ENCODE peak calls at places on chromosomes 16 and 17, in seven cellular contexts. One of them, this sample, is unnamed. For H3K4me1, the result is how much of the 10 kb centered on the place peaks cover.

GRCh38 chr17:77734371-77735050 is 224.0 kb upstream of the TNRC6C start:
- DNase-seq in esophagus squamous epithelium: no peak
- DNase-seq in iPS DF 6.9: no peak
- DNase-seq in psoas muscle: peak
- DNase-seq in CD8-positive, alpha-beta memory T cell: no peak
- DNase-seq in right cardiac atrium: peak
- DNase-seq in neuronal stem cell: no peak
- DNase-seq in this sample: no peak

GRCh38 chr17:10198509-10199249 is at the start of gene GAS7:
- DNase-seq in esophagus squamous epithelium: no peak
- DNase-seq in iPS DF 6.9: no peak
- DNase-seq in psoas muscle: peak
- DNase-seq in CD8-positive, alpha-beta memory T cell: peak
- DNase-seq in right cardiac atrium: peak
- DNase-seq in neuronal stem cell: peak
- DNase-seq in this sample: no peak

GRCh38 chr16:6428861-6429260 is 903.8 kb upstream of the RBFOX1 start:
- DNase-seq in esophagus squamous epithelium: no peak
- DNase-seq in iPS DF 6.9: no peak
- DNase-seq in psoas muscle: no peak
- DNase-seq in CD8-positive, alpha-beta memory T cell: no peak
- DNase-seq in right cardiac atrium: no peak
- DNase-seq in neuronal stem cell: no peak
- DNase-seq in this sample: no peak

GRCh38 chr17:81251943-81252301 is 12.8 kb downstream of the NDUFAF8 start:
- DNase-seq in esophagus squamous epithelium: no peak
- DNase-seq in iPS DF 6.9: no peak
- DNase-seq in psoas muscle: no peak
- DNase-seq in CD8-positive, alpha-beta memory T cell: peak
- DNase-seq in right cardiac atrium: peak
- DNase-seq in neuronal stem cell: no peak
- DNase-seq in this sample: no peak

GRCh38 chr16:16025214-16025968 is 76.0 kb downstream of the ABCC1 start:
- DNase-seq in esophagus squamous epithelium: no peak
- DNase-seq in iPS DF 6.9: no peak
- DNase-seq in psoas muscle: no peak
- DNase-seq in CD8-positive, alpha-beta memory T cell: peak
- DNase-seq in right cardiac atrium: peak
- DNase-seq in neuronal stem cell: no peak
- DNase-seq in this sample: no peak

GRCh38 chr17:36856169-36856568 is 81.1 kb upstream of the LHX1 start:
- DNase-seq in esophagus squamous epithelium: no peak
- DNase-seq in iPS DF 6.9: no peak
- DNase-seq in psoas muscle: no peak
- DNase-seq in CD8-positive, alpha-beta memory T cell: no peak
- DNase-seq in right cardiac atrium: no peak
- DNase-seq in neuronal stem cell: no peak
- DNase-seq in this sample: peak

GRCh38 chr16:188674-189073 is 8.4 kb downstream of the HBQ1 start:
- DNase-seq in esophagus squamous epithelium: no peak
- DNase-seq in iPS DF 6.9: no peak
- DNase-seq in psoas muscle: no peak
- DNase-seq in CD8-positive, alpha-beta memory T cell: no peak
- DNase-seq in right cardiac atrium: peak
- DNase-seq in neuronal stem cell: no peak
- DNase-seq in this sample: no peak

GRCh38 chr17:1055751-1056645 is 59.1 kb downstream of the TIMM22 start:
- DNase-seq in esophagus squamous epithelium: no peak
- DNase-seq in iPS DF 6.9: no peak
- DNase-seq in psoas muscle: peak
- DNase-seq in CD8-positive, alpha-beta memory T cell: peak
- DNase-seq in right cardiac atrium: peak
- DNase-seq in neuronal stem cell: peak
- DNase-seq in this sample: peak

GRCh38 chr17:7192271-7192937 is 13.2 kb upstream of the ASGR1 start:
- DNase-seq in esophagus squamous epithelium: no peak
- DNase-seq in iPS DF 6.9: no peak
- DNase-seq in psoas muscle: no peak
- DNase-seq in CD8-positive, alpha-beta memory T cell: no peak
- DNase-seq in right cardiac atrium: no peak
- DNase-seq in neuronal stem cell: no peak
- DNase-seq in this sample: no peak

GRCh38 chr17:17075037-17075755 is 32.9 kb downstream of the MPRIP start:
- DNase-seq in esophagus squamous epithelium: no peak
- DNase-seq in iPS DF 6.9: no peak
- DNase-seq in psoas muscle: peak
- DNase-seq in CD8-positive, alpha-beta memory T cell: no peak
- DNase-seq in right cardiac atrium: peak
- DNase-seq in neuronal stem cell: no peak
- DNase-seq in this sample: no peak

GRCh38 chr17:13843862-13844640 is 225.3 kb upstream of the COX10 start:
- DNase-seq in esophagus squamous epithelium: no peak
- DNase-seq in iPS DF 6.9: no peak
- DNase-seq in psoas muscle: no peak
- DNase-seq in CD8-positive, alpha-beta memory T cell: no peak
- DNase-seq in right cardiac atrium: no peak
- DNase-seq in neuronal stem cell: no peak
- DNase-seq in this sample: no peak
- H3K4me3 ChIP-seq in esophagus squamous epithelium: no peak
- H3K4me3 ChIP-seq in iPS DF 6.9: no peak
- H3K4me3 ChIP-seq in psoas muscle: no peak
- H3K4me3 ChIP-seq in CD8-positive, alpha-beta memory T cell: no peak
- H3K4me3 ChIP-seq in right cardiac atrium: no peak
- H3K4me3 ChIP-seq in neuronal stem cell: no peak
- H3K4me3 ChIP-seq in this sample: no peak

GRCh38 chr17:76704799-76705198 is 6.0 kb downstream of the MXRA7 start:
- DNase-seq in esophagus squamous epithelium: no peak
- DNase-seq in iPS DF 6.9: no peak
- DNase-seq in psoas muscle: no peak
- DNase-seq in CD8-positive, alpha-beta memory T cell: no peak
- DNase-seq in right cardiac atrium: no peak
- DNase-seq in neuronal stem cell: no peak
- DNase-seq in this sample: no peak

GRCh38 chr17:76700290-76700626 is 10.5 kb downstream of the MXRA7 start:
- DNase-seq in esophagus squamous epithelium: no peak
- DNase-seq in iPS DF 6.9: no peak
- DNase-seq in psoas muscle: no peak
- DNase-seq in CD8-positive, alpha-beta memory T cell: no peak
- DNase-seq in right cardiac atrium: no peak
- DNase-seq in neuronal stem cell: no peak
- DNase-seq in this sample: no peak

GRCh38 chr17:76700627-76701470 is 9.9 kb downstream of the MXRA7 start:
- DNase-seq in esophagus squamous epithelium: no peak
- DNase-seq in iPS DF 6.9: no peak
- DNase-seq in psoas muscle: peak
- DNase-seq in CD8-positive, alpha-beta memory T cell: peak
- DNase-seq in right cardiac atrium: peak
- DNase-seq in neuronal stem cell: no peak
- DNase-seq in this sample: no peak

GRCh38 chr17:76702941-76703637 is 7.7 kb downstream of the MXRA7 start:
- DNase-seq in esophagus squamous epithelium: no peak
- DNase-seq in iPS DF 6.9: no peak
- DNase-seq in psoas muscle: no peak
- DNase-seq in CD8-positive, alpha-beta memory T cell: no peak
- DNase-seq in right cardiac atrium: no peak
- DNase-seq in neuronal stem cell: no peak
- DNase-seq in this sample: no peak

GRCh38 chr17:76701471-76701967 is 9.2 kb downstream of the MXRA7 start:
- DNase-seq in esophagus squamous epithelium: no peak
- DNase-seq in iPS DF 6.9: no peak
- DNase-seq in psoas muscle: no peak
- DNase-seq in CD8-positive, alpha-beta memory T cell: no peak
- DNase-seq in right cardiac atrium: no peak
- DNase-seq in neuronal stem cell: no peak
- DNase-seq in this sample: no peak
- H3K4me1 ChIP-seq in esophagus squamous epithelium: under half
- H3K4me1 ChIP-seq in iPS DF 6.9: under half
- H3K4me1 ChIP-seq in psoas muscle: under half
- H3K4me1 ChIP-seq in CD8-positive, alpha-beta memory T cell: under half
- H3K4me1 ChIP-seq in right cardiac atrium: under half
- H3K4me1 ChIP-seq in neuronal stem cell: under half
- H3K4me1 ChIP-seq in this sample: under half

GRCh38 chr17:76566988-76567431 is 18.6 kb downstream of the ST6GALNAC2 start:
- DNase-seq in esophagus squamous epithelium: no peak
- DNase-seq in iPS DF 6.9: no peak
- DNase-seq in psoas muscle: no peak
- DNase-seq in CD8-positive, alpha-beta memory T cell: no peak
- DNase-seq in right cardiac atrium: no peak
- DNase-seq in neuronal stem cell: no peak
- DNase-seq in this sample: no peak
- H3K27ac ChIP-seq in esophagus squamous epithelium: no peak
- H3K27ac ChIP-seq in iPS DF 6.9: no peak
- H3K27ac ChIP-seq in psoas muscle: no peak
- H3K27ac ChIP-seq in CD8-positive, alpha-beta memory T cell: no peak
- H3K27ac ChIP-seq in right cardiac atrium: no peak
- H3K27ac ChIP-seq in neuronal stem cell: no peak
- H3K27ac ChIP-seq in this sample: no peak

GRCh38 chr16:85114909-85115567 is 2.8 kb upstream of the CIBAR2 start:
- DNase-seq in esophagus squamous epithelium: no peak
- DNase-seq in iPS DF 6.9: peak
- DNase-seq in psoas muscle: peak
- DNase-seq in CD8-positive, alpha-beta memory T cell: peak
- DNase-seq in right cardiac atrium: peak
- DNase-seq in neuronal stem cell: peak
- DNase-seq in this sample: peak
- H3K4me3 ChIP-seq in esophagus squamous epithelium: no peak
- H3K4me3 ChIP-seq in iPS DF 6.9: no peak
- H3K4me3 ChIP-seq in psoas muscle: peak
- H3K4me3 ChIP-seq in CD8-positive, alpha-beta memory T cell: peak
- H3K4me3 ChIP-seq in right cardiac atrium: no peak
- H3K4me3 ChIP-seq in neuronal stem cell: no peak
- H3K4me3 ChIP-seq in this sample: no peak

GRCh38 chr16:88818610-88818874 is 6.8 kb upstream of the APRT start:
- DNase-seq in esophagus squamous epithelium: no peak
- DNase-seq in iPS DF 6.9: no peak
- DNase-seq in psoas muscle: no peak
- DNase-seq in CD8-positive, alpha-beta memory T cell: no peak
- DNase-seq in right cardiac atrium: no peak
- DNase-seq in neuronal stem cell: no peak
- DNase-seq in this sample: no peak
- H3K4me1 ChIP-seq in esophagus squamous epithelium: under half
- H3K4me1 ChIP-seq in iPS DF 6.9: under half
- H3K4me1 ChIP-seq in psoas muscle: under half
- H3K4me1 ChIP-seq in CD8-positive, alpha-beta memory T cell: under half
- H3K4me1 ChIP-seq in right cardiac atrium: under half
- H3K4me1 ChIP-seq in neuronal stem cell: under half
- H3K4me1 ChIP-seq in this sample: under half

DNA sequence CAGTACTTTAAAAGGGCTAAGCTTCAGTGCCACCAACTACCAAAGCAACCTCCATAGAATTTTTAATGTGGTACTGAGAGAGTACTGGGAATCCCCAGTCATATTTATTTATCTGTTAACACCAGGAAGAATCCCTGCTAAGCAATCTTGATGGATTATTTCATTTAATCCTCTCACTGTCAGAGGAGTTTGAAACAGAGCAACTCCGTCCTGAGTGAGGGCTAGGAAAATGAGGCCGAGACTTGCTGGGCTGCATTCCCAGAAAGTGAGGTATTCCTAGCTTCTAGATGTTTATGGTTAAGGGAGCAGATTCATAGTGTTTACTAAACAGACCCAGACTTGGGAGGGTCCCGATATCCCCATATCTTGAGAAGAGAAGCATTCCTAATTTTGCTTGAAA is 28.8 kb upstream of the CLEC3A start:
- DNase-seq in esophagus squamous epithelium: no peak
- DNase-seq in iPS DF 6.9: no peak
- DNase-seq in psoas muscle: no peak
- DNase-seq in CD8-positive, alpha-beta memory T cell: no peak
- DNase-seq in right cardiac atrium: no peak
- DNase-seq in neuronal stem cell: no peak
- DNase-seq in this sample: no peak
- H3K27ac ChIP-seq in esophagus squamous epithelium: peak
- H3K27ac ChIP-seq in iPS DF 6.9: no peak
- H3K27ac ChIP-seq in psoas muscle: no peak
- H3K27ac ChIP-seq in CD8-positive, alpha-beta memory T cell: no peak
- H3K27ac ChIP-seq in right cardiac atrium: peak
- H3K27ac ChIP-seq in neuronal stem cell: no peak
- H3K27ac ChIP-seq in this sample: no peak

DNA sequence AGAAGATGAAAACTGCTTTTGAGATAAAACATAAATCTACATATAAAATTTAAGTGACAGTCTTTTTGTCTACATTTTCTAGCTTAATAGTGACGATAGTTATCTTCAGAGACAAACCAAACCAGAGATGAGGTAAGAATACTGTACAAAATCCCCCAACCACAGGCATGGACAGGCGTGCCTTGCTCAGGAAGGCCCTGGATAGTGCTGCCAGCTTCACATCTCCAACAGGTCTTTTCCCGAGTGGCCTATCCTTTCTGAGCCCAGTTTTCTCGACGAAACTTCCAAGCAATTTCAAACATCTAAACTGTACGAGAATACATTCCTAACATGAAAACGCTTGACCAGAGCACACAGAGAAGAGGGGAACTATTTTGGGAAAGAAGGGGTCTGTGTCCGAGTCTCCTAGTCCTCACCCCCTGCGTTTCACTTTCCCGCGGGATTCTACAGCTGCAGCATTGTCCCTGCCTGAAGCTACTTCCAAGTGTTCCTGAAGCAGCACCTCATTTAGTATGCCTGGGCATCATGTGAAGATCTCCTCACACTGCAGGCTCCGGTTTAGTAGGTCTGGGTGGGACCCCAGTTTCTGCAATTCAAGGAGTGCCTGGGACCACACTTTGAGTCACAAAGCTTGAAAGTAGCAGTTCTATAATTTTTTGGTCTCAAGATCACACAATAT is 37.8 kb downstream of the GNA13 start:
- DNase-seq in esophagus squamous epithelium: no peak
- DNase-seq in iPS DF 6.9: no peak
- DNase-seq in psoas muscle: no peak
- DNase-seq in CD8-positive, alpha-beta memory T cell: no peak
- DNase-seq in right cardiac atrium: no peak
- DNase-seq in neuronal stem cell: no peak
- DNase-seq in this sample: no peak
- H3K4me3 ChIP-seq in esophagus squamous epithelium: no peak
- H3K4me3 ChIP-seq in iPS DF 6.9: no peak
- H3K4me3 ChIP-seq in psoas muscle: peak
- H3K4me3 ChIP-seq in CD8-positive, alpha-beta memory T cell: no peak
- H3K4me3 ChIP-seq in right cardiac atrium: no peak
- H3K4me3 ChIP-seq in neuronal stem cell: no peak
- H3K4me3 ChIP-seq in this sample: no peak

GRCh38 chr16:85010931-85011845 is at the start of gene ZDHHC7:
- DNase-seq in esophagus squamous epithelium: no peak
- DNase-seq in iPS DF 6.9: peak
- DNase-seq in psoas muscle: peak
- DNase-seq in CD8-positive, alpha-beta memory T cell: peak
- DNase-seq in right cardiac atrium: peak
- DNase-seq in neuronal stem cell: peak
- DNase-seq in this sample: peak
- H3K4me1 ChIP-seq in esophagus squamous epithelium: under half
- H3K4me1 ChIP-seq in iPS DF 6.9: under half
- H3K4me1 ChIP-seq in psoas muscle: under half
- H3K4me1 ChIP-seq in CD8-positive, alpha-beta memory T cell: under half
- H3K4me1 ChIP-seq in right cardiac atrium: under half
- H3K4me1 ChIP-seq in neuronal stem cell: under half
- H3K4me1 ChIP-seq in this sample: under half

This sample was measured in PC-9.